ENCODE peak calls at places on chromosomes 13 and 19, in seven cellular contexts. T is lower leg skin; Z is GM20000; O is spleen; E is CD4-positive, alpha-beta T cell; M is tibial artery; D is A549. I is an unnamed sample.

GRCh38 chr13:79735228-79735627 is 254.3 kb downstream of the NDFIP2 start:
- DNase-seq in E (no peak), D (no peak), M (no peak), T (no peak), O (no peak), Z (no peak), I (no peak)

GRCh38 chr19:366205-366783 is 21.7 kb upstream of the MIER2 start:
- DNase-seq in E (no peak), Z (no peak), D (no peak), O (peak; percentile 3), M (no peak), T (no peak), I (no peak)

GRCh38 chr19:4916292-4917082 is 7.2 kb downstream of the UHRF1 start:
- DNase-seq in O (peak; percentile 88), T (no peak), D (no peak), Z (peak; percentile 74), M (no peak), E (peak; percentile 44), I (no peak)

GRCh38 chr19:5775668-5776309 is 8.8 kb downstream of the PRR22 start:
- DNase-seq in M (no peak), Z (no peak), O (no peak), E (no peak), T (no peak), D (no peak), I (no peak)

GRCh38 chr13:94708031-94708571 is 4.2 kb downstream of the SOX21 start:
- DNase-seq in Z (peak; percentile 44), D (no peak), T (no peak), E (no peak), M (no peak), O (no peak), I (no peak)

GRCh38 chr13:98313938-98314292 is 136.8 kb upstream of the RNF113B start:
- DNase-seq in M (no peak), Z (no peak), T (no peak), E (no peak), O (no peak), D (no peak), I (no peak)

GRCh38 chr19:41784337-41785239 is 11.8 kb upstream of the CEACAM3 start:
- DNase-seq in O (no peak), D (no peak), M (no peak), E (no peak), Z (no peak), T (peak; percentile 56), I (no peak)

GRCh38 chr13:36979361-36980040 is 19.6 kb downstream of the ALG5 start:
- DNase-seq in M (no peak), D (no peak), E (no peak), O (no peak), T (no peak), Z (no peak), I (no peak)

GRCh38 chr19:12841094-12841493 is 2.8 kb downstream of the MAST1 start:
- DNase-seq in O (no peak), D (no peak), Z (no peak), M (no peak), E (no peak), T (no peak), I (no peak)

GRCh38 chr19:35269425-35270117 is 809 bp downstream of the USF2 start:
- DNase-seq in M (peak; percentile 92), T (peak; percentile 96), E (peak; percentile 63), D (peak; percentile 92), O (peak; percentile 97), Z (peak; percentile 95), I (peak; percentile 96)

GRCh38 chr13:20191311-20191901 is 1.3 kb downstream of the GJB2 start:
- DNase-seq in M (no peak), E (no peak), T (no peak), Z (no peak), D (no peak), O (no peak), I (peak; percentile 70)

GRCh38 chr13:100725472-100725871 is 50.9 kb upstream of the TMTC4 start:
- DNase-seq in O (no peak), D (no peak), M (no peak), E (no peak), T (no peak), Z (no peak), I (no peak)

GRCh38 chr13:76745246-76746200 is 140.7 kb downstream of the KCTD12 start:
- DNase-seq in Z (peak; percentile 22), D (no peak), E (no peak), M (no peak), T (no peak), O (no peak), I (no peak)

GRCh38 chr13:44874886-44875630 is 114.2 kb downstream of the NUFIP1 start:
- DNase-seq in Z (no peak), M (no peak), O (no peak), T (peak; percentile 52), D (no peak), E (no peak), I (no peak)

GRCh38 chr19:2428027-2428690 is 773 bp upstream of the TIMM13 start:
- DNase-seq in T (peak; percentile 89), O (peak; percentile 85), D (no peak), Z (no peak), M (no peak), E (no peak), I (no peak)

GRCh38 chr19:6736169-6736916 is 1.0 kb downstream of the GPR108 start:
- DNase-seq in M (peak; percentile 89), Z (peak; percentile 89), O (peak; percentile 93), D (peak; percentile 80), E (no peak), T (peak; percentile 94), I (peak; percentile 91)

GRCh38 chr19:1747285-1748114 is 5.8 kb upstream of the ONECUT3 start:
- DNase-seq in O (no peak), Z (peak; percentile 76), D (peak; percentile 83), M (no peak), E (peak; percentile 33), T (no peak), I (peak; percentile 80)

GRCh38 chr13:71661921-71662320 is 205.1 kb downstream of the DACH1 start:
- DNase-seq in E (no peak), D (no peak), M (no peak), O (no peak), Z (no peak), T (no peak), I (no peak)

GRCh38 chr19:3908266-3909054 is 24.4 kb upstream of the NMRK2 start:
- DNase-seq in M (no peak), D (no peak), Z (no peak), O (no peak), T (no peak), E (no peak), I (no peak)

GRCh38 chr13:49342404-49342803 is 94.7 kb downstream of the CDADC1 start:
- DNase-seq in E (no peak), O (no peak), D (no peak), M (no peak), T (no peak), Z (no peak), I (no peak)

DNA sequence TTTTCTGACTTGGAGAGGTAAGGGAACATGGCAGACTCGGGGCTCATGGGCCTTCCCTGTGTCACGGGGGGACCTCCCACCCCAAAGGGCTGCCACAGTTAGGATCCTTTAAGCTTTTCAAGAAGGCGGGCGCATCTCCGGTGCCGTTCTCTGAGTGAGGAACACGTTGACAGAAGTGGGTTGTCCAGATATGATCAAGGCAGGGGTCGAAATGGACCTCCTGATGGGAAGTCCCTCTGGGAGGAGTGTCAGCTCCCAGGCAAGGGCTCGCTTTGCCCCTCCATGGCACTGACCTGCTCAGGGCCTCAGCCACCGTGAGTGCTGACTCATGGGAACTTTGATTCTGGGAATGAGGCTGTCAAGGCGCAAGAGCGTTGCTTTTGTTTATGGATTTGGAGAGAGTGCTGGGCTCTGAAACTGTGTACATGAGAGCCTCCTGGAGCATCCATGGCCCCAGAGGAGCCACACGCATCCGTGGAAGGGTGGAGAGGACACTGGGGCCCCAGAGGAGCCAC is 6.5 kb upstream of the TEX29 start:
- DNase-seq in Z (no peak), M (no peak), D (no peak), O (no peak), E (no peak), T (no peak), I (peak; percentile 33)
- TF ChIP-seq CTCF in Z (no peak), M (no peak), D (no peak), O (no peak), E (no peak), T (no peak), I (no peak)

GRCh38 chr13:113207890-113208423 is 512 bp downstream of the PCID2 start:
- DNase-seq in O (no peak), Z (peak; percentile 29), D (no peak), M (peak; percentile 73), T (no peak), E (no peak), I (no peak)
- TF ChIP-seq CTCF in O (no peak), Z (no peak), D (no peak), M (no peak), T (no peak), E (no peak), I (no peak)

DNA sequence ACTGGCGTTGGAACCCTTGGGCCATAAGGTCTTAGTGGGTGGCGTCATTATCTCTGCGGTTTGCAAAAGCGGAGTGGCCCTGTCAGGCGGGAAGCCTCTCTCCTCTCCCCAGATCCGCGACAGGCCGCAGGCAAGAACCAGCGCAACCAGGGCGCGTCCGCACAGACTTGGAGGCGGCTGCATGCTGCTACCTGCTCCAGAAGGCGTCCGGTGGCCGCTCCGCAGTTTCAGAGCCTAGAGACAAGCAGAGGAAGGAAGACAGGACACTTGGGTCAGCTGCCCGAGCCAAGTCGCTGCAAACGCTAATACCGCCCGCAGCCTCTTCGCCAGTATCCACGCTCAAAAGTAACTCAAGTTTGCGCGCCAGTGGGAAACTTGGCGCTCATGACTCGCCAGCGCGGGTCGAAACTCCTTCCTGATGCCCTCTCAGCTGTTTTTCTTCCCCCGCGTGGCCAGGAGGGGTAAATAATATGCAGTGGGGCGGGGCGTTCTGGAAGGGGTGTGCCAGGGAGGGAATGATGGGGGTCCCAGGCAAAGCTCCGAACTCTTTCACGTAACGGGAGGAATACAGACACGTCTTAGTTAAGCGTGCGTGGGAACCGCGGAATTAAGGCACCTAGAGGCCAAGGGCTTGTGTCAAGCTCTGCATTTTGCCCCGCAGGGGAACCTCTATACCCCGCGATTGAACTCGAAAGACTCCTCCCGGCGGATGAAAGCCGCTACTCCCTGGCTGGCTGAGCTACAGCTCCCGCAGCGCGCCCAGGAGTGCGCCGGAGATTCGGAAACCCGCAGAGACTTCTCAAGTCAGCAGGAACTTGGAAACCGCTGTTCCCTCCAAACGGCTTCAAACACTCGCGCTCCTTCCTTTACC is at the start of gene EDNRB:
- DNase-seq in O (peak; percentile 75), E (no peak), D (peak; percentile 25), T (peak; percentile 88), Z (no peak), M (no peak), I (peak; percentile 80)
- TF ChIP-seq CTCF in O (no peak), E (no peak), D (no peak), T (no peak), Z (no peak), M (no peak), I (no peak)

DNA sequence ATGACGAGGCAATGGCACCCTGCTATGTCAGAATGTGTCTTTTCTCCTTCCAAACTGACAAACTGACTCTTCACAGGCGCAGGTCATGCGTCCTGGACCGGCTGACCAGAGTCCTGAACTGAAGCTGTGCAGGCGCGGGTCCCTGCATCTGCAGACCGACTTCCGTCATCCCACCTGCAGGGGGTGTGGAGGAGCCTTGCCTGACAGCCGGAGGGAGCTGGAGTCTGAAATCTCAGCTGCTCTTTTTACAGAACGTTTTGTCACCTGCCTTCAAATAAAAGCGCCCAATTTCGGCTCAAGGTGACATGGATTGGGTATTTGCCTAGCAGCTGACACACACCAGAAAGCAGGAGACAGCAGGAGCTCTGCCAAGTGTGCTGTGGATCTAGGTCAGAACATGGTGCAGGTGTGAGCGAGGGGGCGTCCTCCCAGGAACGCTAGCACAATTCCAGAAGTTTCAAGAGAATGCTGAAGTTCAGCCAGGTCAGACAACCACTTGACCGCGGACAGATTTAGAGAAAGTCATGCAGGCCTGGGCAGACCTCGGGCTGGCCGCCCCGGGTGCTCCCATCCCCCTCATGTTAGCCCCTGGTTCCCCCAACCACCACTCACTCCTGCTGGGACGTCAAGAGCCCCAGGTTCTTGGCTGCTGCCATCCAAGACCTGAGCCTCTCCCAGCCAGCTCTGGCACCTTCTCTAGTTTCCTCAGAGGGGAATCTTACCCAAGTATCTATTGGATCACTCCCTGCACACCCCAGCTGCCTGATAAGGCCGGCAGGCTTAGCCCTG is 32.8 kb downstream of the ELL start:
- DNase-seq in T (no peak), D (peak; percentile 57), Z (no peak), M (no peak), E (no peak), O (peak; percentile 64), I (no peak)
- TF ChIP-seq CTCF in T (no peak), D (no peak), Z (no peak), M (no peak), E (no peak), O (no peak), I (peak; percentile 35)